ENCODE peak calls at places on chromosomes 13 and 19, in five cellular contexts. One of them, this sample, is unnamed.
A peak's percentile ranks its signal among the peaks of the same experiment; 100 is the strongest.

GRCh38 chr19:8363803-8364771 is at the start of gene ANGPTL4:
- DNase-seq in activated T-cell treated with anti-CD3 and anti-CD28 coated beads for 24 hours: peak; percentile 32
- DNase-seq in hippocampal formation: peak; percentile 50
- DNase-seq in activated naive CD8-positive, alpha-beta T cell treated with anti-CD3 and anti-CD28 coated beads for 36 hours: peak; percentile 76
- DNase-seq in SK-N-SH: peak; percentile 86
- DNase-seq in this sample: no peak

GRCh38 chr19:49985926-49986325 is 25.0 kb upstream of the SIGLEC11 start:
- DNase-seq in activated naive CD8-positive, alpha-beta T cell treated with anti-CD3 and anti-CD28 coated beads for 36 hours: no peak
- DNase-seq in SK-N-SH: no peak
- DNase-seq in activated T-cell treated with anti-CD3 and anti-CD28 coated beads for 24 hours: no peak
- DNase-seq in hippocampal formation: no peak
- DNase-seq in this sample: no peak

GRCh38 chr19:56111601-56112312 is 9.3 kb downstream of the ZNF787 start:
- DNase-seq in hippocampal formation: no peak
- DNase-seq in activated T-cell treated with anti-CD3 and anti-CD28 coated beads for 24 hours: peak; percentile 17
- DNase-seq in SK-N-SH: peak; percentile 33
- DNase-seq in activated naive CD8-positive, alpha-beta T cell treated with anti-CD3 and anti-CD28 coated beads for 36 hours: peak; percentile 57
- DNase-seq in this sample: peak; percentile 79

GRCh38 chr19:13089139-13089856 is 13.4 kb downstream of the LYL1 start:
- DNase-seq in SK-N-SH: peak; percentile 73
- DNase-seq in activated naive CD8-positive, alpha-beta T cell treated with anti-CD3 and anti-CD28 coated beads for 36 hours: peak; percentile 40
- DNase-seq in activated T-cell treated with anti-CD3 and anti-CD28 coated beads for 24 hours: no peak
- DNase-seq in hippocampal formation: no peak
- DNase-seq in this sample: no peak

GRCh38 chr13:109309625-109310363 is 476.6 kb downstream of the IRS2 start:
- DNase-seq in activated T-cell treated with anti-CD3 and anti-CD28 coated beads for 24 hours: no peak
- DNase-seq in activated naive CD8-positive, alpha-beta T cell treated with anti-CD3 and anti-CD28 coated beads for 36 hours: no peak
- DNase-seq in hippocampal formation: no peak
- DNase-seq in SK-N-SH: no peak
- DNase-seq in this sample: no peak

GRCh38 chr19:12580180-12580694 is 29.0 kb upstream of the ZNF564 start:
- DNase-seq in activated T-cell treated with anti-CD3 and anti-CD28 coated beads for 24 hours: no peak
- DNase-seq in activated naive CD8-positive, alpha-beta T cell treated with anti-CD3 and anti-CD28 coated beads for 36 hours: no peak
- DNase-seq in hippocampal formation: no peak
- DNase-seq in SK-N-SH: no peak
- DNase-seq in this sample: no peak

GRCh38 chr13:102198418-102199322 is 203.2 kb downstream of the FGF14 start:
- DNase-seq in activated T-cell treated with anti-CD3 and anti-CD28 coated beads for 24 hours: no peak
- DNase-seq in SK-N-SH: no peak
- DNase-seq in activated naive CD8-positive, alpha-beta T cell treated with anti-CD3 and anti-CD28 coated beads for 36 hours: no peak
- DNase-seq in hippocampal formation: no peak
- DNase-seq in this sample: no peak

GRCh38 chr19:45528744-45529453 is 21.6 kb downstream of the VASP start:
- DNase-seq in SK-N-SH: no peak
- DNase-seq in activated naive CD8-positive, alpha-beta T cell treated with anti-CD3 and anti-CD28 coated beads for 36 hours: peak; percentile 34
- DNase-seq in activated T-cell treated with anti-CD3 and anti-CD28 coated beads for 24 hours: no peak
- DNase-seq in hippocampal formation: peak; percentile 12
- DNase-seq in this sample: peak; percentile 78

GRCh38 chr19:42220751-42221097 is 612 bp downstream of the ZNF526 start:
- DNase-seq in activated T-cell treated with anti-CD3 and anti-CD28 coated beads for 24 hours: no peak
- DNase-seq in SK-N-SH: no peak
- DNase-seq in hippocampal formation: no peak
- DNase-seq in activated naive CD8-positive, alpha-beta T cell treated with anti-CD3 and anti-CD28 coated beads for 36 hours: no peak
- DNase-seq in this sample: no peak

GRCh38 chr19:43229315-43229714 is 23.9 kb upstream of the PSG4 start:
- DNase-seq in activated T-cell treated with anti-CD3 and anti-CD28 coated beads for 24 hours: no peak
- DNase-seq in SK-N-SH: no peak
- DNase-seq in activated naive CD8-positive, alpha-beta T cell treated with anti-CD3 and anti-CD28 coated beads for 36 hours: no peak
- DNase-seq in hippocampal formation: no peak
- DNase-seq in this sample: no peak

GRCh38 chr13:29397265-29397664 is 198.2 kb downstream of the SLC7A1 start:
- DNase-seq in SK-N-SH: no peak
- DNase-seq in activated T-cell treated with anti-CD3 and anti-CD28 coated beads for 24 hours: no peak
- DNase-seq in hippocampal formation: no peak
- DNase-seq in activated naive CD8-positive, alpha-beta T cell treated with anti-CD3 and anti-CD28 coated beads for 36 hours: no peak
- DNase-seq in this sample: no peak

GRCh38 chr13:48411281-48412099 is 1.4 kb downstream of the LPAR6 start:
- DNase-seq in hippocampal formation: no peak
- DNase-seq in activated naive CD8-positive, alpha-beta T cell treated with anti-CD3 and anti-CD28 coated beads for 36 hours: no peak
- DNase-seq in activated T-cell treated with anti-CD3 and anti-CD28 coated beads for 24 hours: no peak
- DNase-seq in SK-N-SH: no peak
- DNase-seq in this sample: no peak

GRCh38 chr13:59360108-59360507 is 803.6 kb downstream of the DIAPH3 start:
- DNase-seq in SK-N-SH: no peak
- DNase-seq in activated T-cell treated with anti-CD3 and anti-CD28 coated beads for 24 hours: no peak
- DNase-seq in hippocampal formation: no peak
- DNase-seq in activated naive CD8-positive, alpha-beta T cell treated with anti-CD3 and anti-CD28 coated beads for 36 hours: no peak
- DNase-seq in this sample: no peak

GRCh38 chr13:60790620-60791019 is 393.6 kb downstream of the TDRD3 start:
- DNase-seq in SK-N-SH: no peak
- DNase-seq in hippocampal formation: no peak
- DNase-seq in activated T-cell treated with anti-CD3 and anti-CD28 coated beads for 24 hours: no peak
- DNase-seq in activated naive CD8-positive, alpha-beta T cell treated with anti-CD3 and anti-CD28 coated beads for 36 hours: no peak
- DNase-seq in this sample: no peak

This sample was measured in dorsolateral prefrontal cortex.